ENCODE peak calls at places on chromosomes 5 and 9, in six cellular contexts. R is neural progenitor cell; Z is adrenal gland; N is pancreas; D is CD4-positive, CD25-positive, alpha-beta regulatory T cell; Y is CD8-positive, alpha-beta T cell. P is an unnamed sample.

GRCh38 chr5:169695919-169696490 is 58.9 kb downstream of the DOCK2 start:
- DNase-seq in D (no peak), Z (no peak), N (no peak), Y (no peak), R (no peak), P (no peak)

GRCh38 chr5:68344447-68345111 is 129.0 kb downstream of the PIK3R1 start:
- DNase-seq in D (peak), R (no peak), N (no peak), Z (peak), Y (no peak), P (peak)

GRCh38 chr5:56816546-56817081 is 1.3 kb downstream of the MAP3K1 start:
- DNase-seq in Z (peak), Y (peak), N (peak), R (peak), D (peak), P (peak)

GRCh38 chr5:96333397-96333790 is 99.7 kb downstream of the PCSK1 start:
- DNase-seq in Z (no peak), Y (no peak), R (no peak), N (no peak), D (no peak), P (no peak)

GRCh38 chr9:83166369-83166768 is 103.4 kb upstream of the RASEF start:
- DNase-seq in Z (no peak), Y (no peak), N (peak), D (no peak), R (no peak), P (no peak)

GRCh38 chr9:78386746-78387145 is 89.8 kb downstream of the PSAT1 start:
- DNase-seq in Z (no peak), N (no peak), R (no peak), Y (no peak), D (no peak), P (no peak)

GRCh38 chr5:91850031-91850430 is 466.9 kb upstream of the ARRDC3 start:
- DNase-seq in Y (no peak), N (no peak), R (no peak), D (no peak), Z (no peak), P (no peak)

GRCh38 chr5:116569999-116570398 is 4.6 kb downstream of the SEMA6A start:
- DNase-seq in N (no peak), D (no peak), Y (no peak), R (no peak), Z (no peak), P (no peak)

GRCh38 chr5:115978779-115979178 is 16.5 kb downstream of the LVRN start:
- DNase-seq in R (no peak), Y (no peak), D (no peak), N (no peak), Z (no peak), P (no peak)

GRCh38 chr5:120769291-120769872 is 305.3 kb downstream of the PRR16 start:
- DNase-seq in Y (no peak), Z (no peak), D (no peak), N (no peak), R (no peak), P (no peak)

GRCh38 chr5:177311361-177311722 is 356 bp downstream of the MXD3 start:
- DNase-seq in N (peak), Y (no peak), D (no peak), Z (peak), R (no peak), P (no peak)

GRCh38 chr5:5967945-5968344 is 410.4 kb downstream of the MED10 start:
- DNase-seq in R (no peak), Z (no peak), Y (no peak), N (no peak), D (no peak), P (no peak)

GRCh38 chr5:142434322-142434612 is 109.4 kb upstream of the SPRY4 start:
- DNase-seq in N (no peak), Y (no peak), Z (no peak), R (no peak), D (no peak), P (no peak)

GRCh38 chr9:4861736-4862451 is 69.2 kb downstream of the RCL1 start:
- DNase-seq in Y (no peak), R (no peak), Z (no peak), D (no peak), N (no peak), P (no peak)

GRCh38 chr5:96226941-96227552 is 206.0 kb downstream of the PCSK1 start:
- DNase-seq in D (no peak), Y (no peak), N (no peak), Z (no peak), R (peak), P (no peak)

GRCh38 chr9:107548298-107549142 is 59.0 kb upstream of the KLF4 start:
- DNase-seq in N (no peak), D (no peak), Z (peak), Y (no peak), R (no peak), P (no peak)

GRCh38 chr9:114385412-114386181 is 2.2 kb downstream of the AKNA start:
- DNase-seq in R (no peak), Z (peak), Y (peak), N (no peak), D (peak), P (peak)

GRCh38 chr5:84274585-84275468 is 109.9 kb downstream of the EDIL3 start:
- DNase-seq in Z (peak), R (peak), D (no peak), N (no peak), Y (no peak), P (no peak)

GRCh38 chr5:140246378-140247122 is 56.4 kb downstream of the PFDN1 start:
- DNase-seq in R (no peak), N (no peak), Y (no peak), D (no peak), Z (peak), P (no peak)

GRCh38 chr9:93962561-93963440 is 7.6 kb upstream of the BARX1 start:
- DNase-seq in Z (peak), D (peak), R (peak), N (peak), Y (peak), P (peak)

DNA sequence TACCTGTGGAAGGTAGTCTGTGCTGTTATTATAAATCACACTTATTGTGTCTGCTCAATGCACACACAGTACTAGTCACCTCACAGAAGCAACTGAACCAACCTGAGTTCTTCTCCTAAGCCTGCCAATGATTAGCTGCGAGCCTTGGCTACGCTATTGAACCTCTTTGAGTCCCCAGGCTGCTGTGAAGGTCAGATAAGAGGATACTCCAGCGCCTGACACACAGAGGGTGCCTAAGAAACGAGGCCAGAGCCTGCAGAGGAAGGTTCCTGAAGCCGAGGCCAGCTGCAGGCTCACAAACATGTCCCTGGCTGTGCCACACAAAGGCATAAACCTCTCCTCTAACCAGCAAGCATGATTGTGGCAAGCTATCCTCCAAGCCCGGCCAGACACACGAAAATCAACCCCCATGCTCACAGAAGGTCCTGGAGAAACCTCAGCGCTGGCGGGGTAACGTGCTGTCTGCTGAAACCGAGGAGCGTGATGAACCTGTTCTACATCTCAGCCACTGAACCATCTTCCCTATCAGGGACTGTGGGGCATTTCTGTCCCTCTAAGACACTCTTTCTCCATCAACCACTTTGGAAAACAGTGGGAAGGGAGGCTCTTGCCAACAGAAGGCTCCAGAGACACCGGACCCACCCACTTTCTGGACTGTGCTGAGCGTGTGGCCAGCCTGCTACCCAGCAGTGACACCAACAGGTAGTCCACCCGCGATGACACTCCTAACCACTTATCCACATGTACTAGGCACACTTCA is 53.2 kb upstream of the SLC25A51 start:
- DNase-seq in R (no peak), Z (peak), D (no peak), Y (no peak), N (no peak), P (no peak)
- H3K27ac ChIP-seq in R (no peak), Z (no peak), D (no peak), Y (no peak), N (peak), P (no peak)

DNA sequence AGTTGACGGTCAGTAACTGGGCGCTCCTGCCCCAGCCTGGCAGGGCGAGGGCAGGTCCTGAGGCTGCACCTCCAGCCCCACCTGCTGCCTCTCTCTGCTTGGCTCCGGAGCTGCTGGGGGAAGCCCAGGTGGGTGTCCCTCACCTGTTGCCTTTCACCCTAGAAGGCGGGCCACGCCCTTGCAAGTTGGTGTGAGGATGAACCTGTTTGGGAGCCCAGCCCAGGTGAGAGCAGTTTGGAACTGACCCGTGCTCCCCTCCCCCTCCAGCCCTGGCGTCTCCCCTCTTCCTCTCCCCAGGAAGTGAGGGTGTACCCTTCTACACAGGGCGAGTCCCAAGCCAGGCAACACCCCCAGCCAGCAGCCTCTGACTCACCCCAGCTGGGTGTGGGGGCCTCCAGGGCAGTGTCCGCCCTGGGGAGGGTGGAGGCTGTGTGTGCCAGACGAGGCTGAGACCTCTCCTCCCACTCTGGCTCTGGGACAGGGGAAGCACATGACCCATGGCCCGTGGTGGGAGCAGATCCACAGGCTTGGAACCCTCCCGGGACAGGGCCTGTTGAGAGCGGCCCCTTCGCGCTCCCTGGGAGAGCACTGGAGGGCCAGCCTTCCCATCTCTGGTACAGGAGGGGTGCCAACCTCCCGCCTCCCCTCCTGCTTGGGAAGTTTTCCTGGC is 10.4 kb downstream of the LRRC8A start:
- DNase-seq in Z (peak), D (peak), R (no peak), N (peak), Y (peak), P (no peak)
- H3K4me3 ChIP-seq in Z (no peak), D (no peak), R (no peak), N (no peak), Y (no peak), P (no peak)

DNA sequence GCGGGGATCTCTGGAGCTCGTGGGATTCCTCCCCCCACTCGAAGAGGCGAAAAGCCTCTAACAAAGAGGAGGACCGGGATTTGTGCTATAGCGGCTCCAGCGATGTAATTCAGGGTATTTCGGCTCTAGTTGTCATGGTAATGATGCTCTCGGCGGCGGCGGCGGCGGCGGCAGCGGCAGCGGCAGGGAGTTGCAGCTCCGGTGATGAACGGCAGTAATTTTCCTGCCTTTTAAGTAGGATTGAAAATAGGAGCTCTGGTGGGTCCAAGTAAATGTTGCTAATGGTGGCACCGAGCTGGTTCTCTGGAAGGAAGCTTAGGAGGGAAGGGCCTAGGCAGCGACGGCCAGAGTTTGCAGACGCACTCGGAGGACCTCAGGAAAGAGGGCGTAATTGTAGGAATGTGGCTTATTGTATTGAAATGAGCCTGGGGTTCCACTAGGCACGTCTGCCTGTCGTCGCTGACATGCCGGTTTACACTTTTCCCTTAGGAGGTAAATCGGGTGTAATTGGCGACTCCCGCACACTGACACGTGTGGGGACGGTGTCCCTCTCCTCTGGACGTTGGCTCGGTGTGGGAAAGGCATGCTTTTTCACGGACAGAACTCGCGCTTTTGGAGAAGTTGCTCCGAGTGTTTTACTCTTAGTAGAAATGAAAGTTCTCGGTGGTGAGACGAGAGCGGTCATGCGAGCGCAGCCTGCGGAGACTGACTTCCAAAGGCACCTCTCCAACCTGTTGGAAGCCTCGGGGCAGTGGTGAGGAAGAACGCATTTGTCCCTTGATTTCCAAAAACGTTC is 1.1 kb downstream of the NR4A3 start:
- DNase-seq in R (peak), D (peak), Y (peak), N (peak), Z (peak), P (peak)
- H3K27ac ChIP-seq in R (no peak), D (peak), Y (peak), N (no peak), Z (peak), P (peak)

DNA sequence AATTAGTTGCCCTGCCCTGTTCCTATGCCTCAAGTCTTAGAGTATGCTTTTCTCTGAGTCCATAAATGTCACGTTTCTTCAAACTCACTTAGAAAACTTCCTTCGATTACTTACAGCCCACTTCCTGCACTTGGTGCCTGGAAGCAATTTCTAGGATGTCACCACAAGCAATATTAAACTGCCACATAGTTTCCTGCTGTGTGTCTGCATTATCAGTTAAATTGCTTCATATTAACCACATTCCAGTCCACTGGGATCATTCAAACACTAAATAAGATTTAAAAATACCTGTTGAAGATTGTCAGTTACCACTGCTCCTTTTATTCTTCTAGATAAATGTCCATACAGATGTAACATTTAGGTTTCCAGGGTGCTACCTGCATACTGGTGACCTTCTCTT is 4.1 kb downstream of the DENND1A start:
- DNase-seq in R (no peak), N (no peak), Y (no peak), Z (no peak), D (no peak), P (no peak)
- H3K4me3 ChIP-seq in R (no peak), N (no peak), Y (no peak), Z (no peak), D (no peak), P (no peak)